ENCODE peak calls at places on chromosomes 3 and 15, in five cellular contexts. U, G, F, K and I are unnamed samples.

GRCh38 chr3:140249188-140249587 is 314.2 kb downstream of the CLSTN2 start:
- DNase-seq in F (no peak), U (no peak), K (no peak), G (no peak), I (no peak)

GRCh38 chr3:184386047-184386806 is 6.4 kb downstream of the CHRD start:
- DNase-seq in U (no peak), G (no peak), F (no peak), K (no peak), I (no peak)

GRCh38 chr3:4834403-4834866 is 144.8 kb upstream of the BHLHE40 start:
- DNase-seq in G (peak; percentile 45), U (no peak), F (peak; percentile 73), K (no peak), I (no peak)

GRCh38 chr3:52851348-52851747 is 16.5 kb upstream of the MUSTN1 start:
- DNase-seq in G (no peak), F (no peak), U (no peak), K (peak; percentile 69), I (peak; percentile 70)

GRCh38 chr15:73956276-73957086 is 30.2 kb downstream of the LOXL1 start:
- DNase-seq in K (peak; percentile 83), F (peak; percentile 96), G (peak; percentile 57), U (no peak), I (peak; percentile 4)

GRCh38 chr3:150743508-150743907 is 19.5 kb downstream of the SIAH2 start:
- DNase-seq in F (peak; percentile 66), U (no peak), G (no peak), K (no peak), I (no peak)

GRCh38 chr3:151697496-151697895 is 36.2 kb upstream of the AADACL2 start:
- DNase-seq in G (no peak), F (no peak), K (peak; percentile 77), U (no peak), I (no peak)

GRCh38 chr3:28948685-28949084 is 332.2 kb upstream of the RBMS3 start:
- DNase-seq in G (no peak), F (no peak), U (no peak), K (no peak), I (no peak)

GRCh38 chr15:78977591-78978347 is 32.9 kb upstream of the CTSH start:
- DNase-seq in U (no peak), F (no peak), K (no peak), G (no peak), I (no peak)

GRCh38 chr15:66815322-66815721 is 113.3 kb downstream of the SMAD6 start:
- DNase-seq in K (peak; percentile 96), G (no peak), F (peak; percentile 95), U (no peak), I (no peak)

GRCh38 chr3:67561995-67562394 is 92.4 kb downstream of the SUCLG2 start:
- DNase-seq in F (no peak), K (no peak), U (no peak), G (no peak), I (no peak)

GRCh38 chr3:152183473-152183872 is 85.3 kb upstream of the MBNL1 start:
- DNase-seq in G (peak; percentile 27), F (no peak), K (peak; percentile 73), U (no peak), I (peak; percentile 15)

GRCh38 chr3:131356006-131356405 is 25.6 kb upstream of the NUDT16 start:
- DNase-seq in U (no peak), F (no peak), G (no peak), K (no peak), I (no peak)

GRCh38 chr3:156135921-156136655 is 15.7 kb downstream of the KCNAB1 start:
- DNase-seq in U (no peak), K (no peak), G (no peak), F (no peak), I (no peak)

GRCh38 chr3:183260167-183260904 is 7.3 kb downstream of the B3GNT5 start:
- DNase-seq in G (no peak), K (peak; percentile 50), F (no peak), U (peak; percentile 30), I (no peak)

GRCh38 chr15:65862682-65863081 is 6.6 kb upstream of the RAB11A start:
- DNase-seq in U (peak; percentile 55), F (peak; percentile 66), G (peak; percentile 38), K (peak; percentile 86), I (peak; percentile 51)

GRCh38 chr3:10623578-10624275 is 118.3 kb upstream of the ATP2B2 start:
- DNase-seq in F (no peak), U (no peak), K (no peak), G (no peak), I (no peak)

GRCh38 chr3:118354556-118354955 is 680.1 kb downstream of the IGSF11 start:
- DNase-seq in G (no peak), U (no peak), F (no peak), K (no peak), I (no peak)

GRCh38 chr3:177475266-177475665 is 278.0 kb upstream of the TBL1XR1 start:
- DNase-seq in F (no peak), K (no peak), G (no peak), U (no peak), I (peak; percentile 39)

GRCh38 chr3:133374706-133375105 is 25.1 kb upstream of the BFSP2 start:
- DNase-seq in K (peak; percentile 5), U (no peak), F (no peak), G (no peak), I (no peak)

GRCh38 chr3:31533169-31533870 is 595 bp downstream of the STT3B start:
- DNase-seq in G (peak; percentile 52), K (peak; percentile 35), F (peak; percentile 8), U (peak; percentile 67), I (peak; percentile 77)

GRCh38 chr15:93862791-93863190 is 368.6 kb upstream of the MCTP2 start:
- DNase-seq in F (no peak), U (no peak), G (no peak), K (no peak), I (no peak)

GRCh38 chr15:90099868-90100854 is 2.1 kb downstream of the IDH2 start:
- DNase-seq in G (peak; percentile 79), U (peak; percentile 62), K (peak; percentile 33), F (peak; percentile 70), I (no peak)

GRCh38 chr3:169846458-169847193 is 23.1 kb downstream of the LRRC31 start:
- DNase-seq in K (peak; percentile 56), U (no peak), G (no peak), F (peak; percentile 90), I (no peak)

GRCh38 chr15:83682476-83683162 is 28.7 kb downstream of the ADAMTSL3 start:
- DNase-seq in K (no peak), F (no peak), G (no peak), U (no peak), I (no peak)

GRCh38 chr15:83685864-83686263 is 31.9 kb downstream of the ADAMTSL3 start:
- DNase-seq in G (no peak), U (no peak), K (no peak), F (no peak), I (peak; percentile 16)
- H3K4me3 ChIP-seq in G (no peak overlapping the region), U (no peak overlapping the region), K (no peak overlapping the region), F (no peak overlapping the region), I (no peak overlapping the region)

GRCh38 chr15:85624241-85624855 is 170.4 kb downstream of the KLHL25 start:
- DNase-seq in K (no peak), F (no peak), G (no peak), U (no peak), I (no peak)

GRCh38 chr15:85622432-85622831 is 172.3 kb downstream of the KLHL25 start:
- DNase-seq in U (no peak), G (no peak), K (no peak), F (peak; percentile 88), I (no peak)

GRCh38 chr15:85625856-85626255 is 168.9 kb downstream of the KLHL25 start:
- DNase-seq in K (peak; percentile 85), F (peak; percentile 93), U (no peak), G (no peak), I (no peak)

GRCh38 chr15:85625431-85625830 is 169.3 kb downstream of the KLHL25 start:
- DNase-seq in K (no peak), F (no peak), G (no peak), U (no peak), I (no peak)

GRCh38 chr15:85623648-85624047 is 171.1 kb downstream of the KLHL25 start:
- DNase-seq in G (no peak), K (no peak), U (no peak), F (peak; percentile 57), I (no peak)
- H3K4me3 ChIP-seq in G (peak overlapping the region; percentile 8), K (no peak overlapping the region), U (no peak overlapping the region), F (no peak overlapping the region), I (no peak overlapping the region)

GRCh38 chr15:64634020-64634419 is 141.4 kb downstream of the RBPMS2 start:
- DNase-seq in F (peak; percentile 65), K (no peak), U (no peak), G (no peak), I (no peak)
- H3K4me3 ChIP-seq in F (no peak overlapping the region), K (no peak overlapping the region), U (no peak overlapping the region), G (no peak overlapping the region), I (no peak overlapping the region)

GRCh38 chr3:138573138-138573537 is 20.9 kb downstream of the CEP70 start:
- DNase-seq in F (no peak), U (no peak), G (no peak), K (no peak), I (no peak)

GRCh38 chr3:138578141-138578540 is 15.9 kb downstream of the CEP70 start:
- DNase-seq in F (no peak), U (no peak), K (no peak), G (no peak), I (no peak)

DNA sequence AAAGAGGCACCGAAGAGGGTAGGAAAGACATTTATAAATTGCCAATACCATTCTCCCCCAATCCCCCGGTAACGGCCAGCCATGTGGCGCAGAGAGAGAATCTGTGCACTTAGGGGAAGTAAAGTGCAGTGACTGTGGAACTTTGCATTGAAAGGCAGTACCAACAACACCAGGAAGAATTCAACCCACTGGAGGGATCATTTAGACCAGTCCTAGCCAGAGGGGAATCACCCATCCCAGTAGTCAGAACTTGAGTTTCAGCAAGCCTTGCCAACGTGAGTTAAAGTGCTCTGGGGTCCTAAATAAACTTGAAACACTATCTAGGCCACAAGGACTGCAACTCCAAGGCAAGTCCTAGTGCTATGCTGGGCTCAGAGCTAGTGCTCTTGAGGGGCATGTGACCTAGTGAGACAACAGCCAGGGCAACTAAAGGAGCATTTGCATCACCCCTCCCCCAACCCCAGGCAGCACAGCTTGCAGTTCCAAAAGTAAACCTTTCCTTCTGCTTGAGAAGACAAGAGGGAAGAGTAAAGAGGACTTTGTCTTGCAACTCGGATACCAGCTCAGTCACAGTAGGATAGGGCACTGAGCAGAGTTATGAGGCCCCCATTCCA is 15.0 kb downstream of the CEP70 start:
- DNase-seq in F (no peak), G (no peak), U (no peak), K (no peak), I (no peak)
- H3K4me3 ChIP-seq in F (no peak overlapping the region), G (no peak overlapping the region), U (no peak overlapping the region), K (no peak overlapping the region), I (no peak overlapping the region)